ENCODE peak calls at places on chromosomes 4 and X, in seven cellular contexts. C, V, H, S, F, B and K are unnamed samples.

GRCh38 chrX:8034058-8034457 is 106.8 kb upstream of the PNPLA4 start:
- DNase-seq in C (no peak), V (no peak), H (no peak), S (no peak), F (no peak), B (no peak), K (no peak)

GRCh38 chr4:139304920-139305319 is 2.6 kb upstream of the NDUFC1 start:
- DNase-seq in C (no peak), V (no peak), H (no peak), S (no peak), F (no peak), B (no peak), K (no peak)

GRCh38 chrX:17814557-17814956 is 46.5 kb downstream of the RAI2 start:
- DNase-seq in C (no peak), V (no peak), H (no peak), S (peak; percentile 67), F (no peak), B (no peak), K (no peak)

GRCh38 chrX:11944486-11944885 is 186.4 kb downstream of the MSL3 start:
- DNase-seq in C (no peak), V (no peak), H (no peak), S (peak; percentile 66), F (no peak), B (no peak), K (no peak)

GRCh38 chr4:148126825-148127224 is 315.4 kb downstream of the NR3C2 start:
- DNase-seq in C (no peak), V (no peak), H (no peak), S (no peak), F (no peak), B (no peak), K (no peak)

GRCh38 chr4:22897520-22898108 is 204.9 kb downstream of the GBA3 start:
- DNase-seq in C (no peak), V (no peak), H (peak; percentile 0), S (peak; percentile 34), F (peak; percentile 4), B (no peak), K (no peak)

GRCh38 chr4:127698789-127699200 is 31.4 kb upstream of the SLC25A31 start:
- DNase-seq in C (no peak), V (no peak), H (no peak), S (peak; percentile 87), F (no peak), B (no peak), K (no peak)

GRCh38 chr4:149987330-149987751 is 90.9 kb upstream of the DCLK2 start:
- DNase-seq in C (no peak), V (no peak), H (no peak), S (no peak), F (no peak), B (no peak), K (no peak)

GRCh38 chr4:13659341-13660070 is 32.0 kb upstream of the BOD1L1 start:
- DNase-seq in C (no peak), V (no peak), H (no peak), S (no peak), F (no peak), B (no peak), K (no peak)

GRCh38 chr4:187128971-187129370 is 405.3 kb upstream of the FAT1 start:
- DNase-seq in C (no peak), V (no peak), H (no peak), S (peak; percentile 36), F (no peak), B (no peak), K (no peak)

GRCh38 chr4:101345596-101346311 is 1.6 kb downstream of the PPP3CA start:
- DNase-seq in C (peak; percentile 37), V (peak; percentile 66), H (no peak), S (peak; percentile 36), F (peak; percentile 64), B (peak; percentile 47), K (peak; percentile 62)

GRCh38 chr4:6270691-6271121 is 1.1 kb downstream of the WFS1 start:
- DNase-seq in C (no peak), V (peak; percentile 58), H (no peak), S (peak; percentile 22), F (peak; percentile 19), B (no peak), K (no peak)

GRCh38 chr4:3372933-3373465 is 68.8 kb upstream of the HGFAC start:
- DNase-seq in C (no peak), V (peak; percentile 84), H (no peak), S (no peak), F (peak; percentile 53), B (no peak), K (no peak)

GRCh38 chr4:118112647-118113046 is 78.4 kb downstream of the NDST3 start:
- DNase-seq in C (no peak), V (no peak), H (no peak), S (no peak), F (no peak), B (no peak), K (no peak)

GRCh38 chr4:94446386-94446785 is 5.4 kb upstream of the PDLIM5 start:
- DNase-seq in C (no peak), V (no peak), H (peak; percentile 60), S (peak; percentile 39), F (no peak), B (no peak), K (no peak)

GRCh38 chr4:73821325-73821724 is 15.2 kb upstream of the CXCL6 start:
- DNase-seq in C (no peak), V (no peak), H (no peak), S (no peak), F (no peak), B (no peak), K (no peak)

GRCh38 chr4:30511751-30512150 is 208.4 kb upstream of the PCDH7 start:
- DNase-seq in C (no peak), V (no peak), H (no peak), S (no peak), F (no peak), B (no peak), K (no peak)

GRCh38 chr4:1644906-1645657 is 39.0 kb downstream of the FAM53A start:
- DNase-seq in C (no peak), V (peak; percentile 76), H (no peak), S (no peak), F (no peak), B (no peak), K (no peak)

GRCh38 chr4:74375824-74376426 is 11.0 kb downstream of the EREG start:
- DNase-seq in C (no peak), V (no peak), H (no peak), S (peak; percentile 46), F (peak; percentile 91), B (no peak), K (no peak)

GRCh38 chr4:157912212-157912611 is 260.6 kb downstream of the GASK1B start:
- DNase-seq in C (no peak), V (no peak), H (no peak), S (no peak), F (no peak), B (no peak), K (no peak)

GRCh38 chrX:50684871-50685270 is 129.1 kb downstream of the SHROOM4 start:
- DNase-seq in C (no peak), V (no peak), H (no peak), S (no peak), F (no peak), B (no peak), K (no peak)

GRCh38 chr4:94462572-94462971 is 10.8 kb downstream of the PDLIM5 start:
- DNase-seq in C (no peak), V (no peak), H (no peak), S (peak; percentile 52), F (no peak), B (no peak), K (no peak)

GRCh38 chr4:10333942-10334341 is 123.3 kb downstream of the ZNF518B start:
- DNase-seq in C (no peak), V (no peak), H (no peak), S (no peak), F (no peak), B (no peak), K (no peak)

GRCh38 chr4:158255727-158256324 is 45.5 kb downstream of the TMEM144 start:
- DNase-seq in C (no peak), V (no peak), H (peak; percentile 15), S (peak; percentile 64), F (peak; percentile 35), B (no peak), K (no peak)

GRCh38 chrX:70445876-70446275 is 1.2 kb downstream of the DLG3 start:
- DNase-seq in C (no peak), V (no peak), H (no peak), S (no peak), F (no peak), B (no peak), K (no peak)